ENCODE peak calls at places on chromosome 12, in six cellular contexts. S is NCI-H345; M is activated T-cell treated with anti-CD3 and anti-CD28 coated beads for 24 hours; A is retinal pigment epithelial cell; T is cardiac fibroblast; U is activated CD4-positive, alpha-beta T cell treated with anti-CD3 and anti-CD28 coated beads for 48 hours. V is an unnamed sample.

GRCh38 chr12:27624586-27624985 is 71.7 kb upstream of the REP15 start:
- DNase-seq in S (no peak), M (no peak), A (no peak), T (no peak), U (no peak), V (no peak)

GRCh38 chr12:132355742-132356681 is 26.6 kb upstream of the GALNT9 start:
- DNase-seq in S (no peak), M (no peak), A (no peak), T (no peak), U (no peak), V (no peak)

GRCh38 chr12:30748150-30748549 is 6.6 kb downstream of the CAPRIN2 start:
- DNase-seq in S (no peak), M (no peak), A (no peak), T (no peak), U (no peak), V (no peak)

GRCh38 chr12:81500788-81501187 is 258.4 kb downstream of the PPFIA2 start:
- DNase-seq in S (no peak), M (no peak), A (peak), T (no peak), U (no peak), V (no peak)

GRCh38 chr12:916240-916639 is 33.3 kb downstream of the RAD52 start:
- DNase-seq in S (no peak), M (no peak), A (no peak), T (no peak), U (peak), V (no peak)

GRCh38 chr12:111377440-111377839 is 8.5 kb upstream of the PHETA1 start:
- DNase-seq in S (no peak), M (no peak), A (no peak), T (no peak), U (peak), V (no peak)

GRCh38 chr12:100926669-100927248 is 132.2 kb downstream of the ANO4 start:
- DNase-seq in S (peak), M (no peak), A (peak), T (peak), U (no peak), V (no peak)

GRCh38 chr12:114750905-114751304 is 66.9 kb upstream of the TBX3 start:
- DNase-seq in S (no peak), M (no peak), A (no peak), T (no peak), U (no peak), V (no peak)

GRCh38 chr12:32290411-32290810 is 108.9 kb upstream of the FGD4 start:
- DNase-seq in S (no peak), M (no peak), A (no peak), T (peak), U (no peak), V (no peak)

GRCh38 chr12:113334786-113335539 is at the start of gene SLC8B1:
- DNase-seq in S (peak), M (peak), A (no peak), T (peak), U (peak), V (peak)

GRCh38 chr12:19908825-19909224 is 459.5 kb upstream of the PDE3A start:
- DNase-seq in S (no peak), M (no peak), A (no peak), T (no peak), U (no peak), V (no peak)

GRCh38 chr12:81245458-81245857 is 167.6 kb downstream of the ACSS3 start:
- DNase-seq in S (peak), M (no peak), A (no peak), T (peak), U (no peak), V (no peak)

GRCh38 chr12:63206908-63207307 is 55.9 kb upstream of the AVPR1A start:
- DNase-seq in S (no peak), M (no peak), A (no peak), T (peak), U (no peak), V (no peak)